ENCODE peak calls at places on chromosomes 13 and 19, in ten cellular contexts. I is left cardiac atrium; J is stimulated activated CD8-positive, alpha-beta memory T cell treated with anti-CD3 and anti-CD28 coated beads, Interleukin-7, amount 100 ng/mL, for 1 hour; C is tibial artery; T is COR-L47; D is frontal cortex; W is tibial nerve; A is fibroblast of the conjunctiva; B is heart right ventricle; O is NCI-H1694 treated with DMSO at 0.1 percent for 48 hours. S is an unnamed sample.

GRCh38 chr13:28145049-28145448 is 6.7 kb downstream of the PAN3 start:
- DNase-seq in I (no peak), J (no peak), C (no peak), T (no peak), D (no peak), W (no peak), A (no peak), B (no peak), O (no peak), S (no peak)

GRCh38 chr19:2154587-2155075 is 3.3 kb upstream of the AP3D1 start:
- DNase-seq in I (no peak), J (no peak), C (no peak), T (no peak), D (no peak), W (no peak), A (no peak), B (no peak), O (no peak), S (no peak)

GRCh38 chr19:29606420-29606747 is 301 bp downstream of the POP4 start:
- DNase-seq in I (no peak), J (no peak), C (no peak), T (no peak), D (no peak), W (no peak), A (no peak), B (no peak), O (no peak), S (no peak)

GRCh38 chr19:55461974-55462628 is 659 bp upstream of the ISOC2 start:
- DNase-seq in I (no peak), J (no peak), C (no peak), T (peak; percentile 29), D (no peak), W (no peak), A (no peak), B (no peak), O (no peak), S (no peak)

GRCh38 chr19:47713046-47714021 is at the start of gene EHD2:
- DNase-seq in I (peak; percentile 80), J (no peak), C (peak; percentile 61), T (no peak), D (peak; percentile 75), W (peak; percentile 54), A (peak; percentile 68), B (peak; percentile 86), O (peak; percentile 41), S (peak; percentile 95)

GRCh38 chr13:108760129-108760528 is 130.7 kb downstream of the MYO16 start:
- DNase-seq in I (no peak), J (no peak), C (no peak), T (no peak), D (no peak), W (no peak), A (no peak), B (no peak), O (no peak), S (no peak)

GRCh38 chr19:13859361-13859880 is 17.5 kb upstream of the NANOS3 start:
- DNase-seq in I (no peak), J (no peak), C (no peak), T (no peak), D (no peak), W (no peak), A (no peak), B (no peak), O (no peak), S (no peak)

GRCh38 chr19:46721269-46722003 is 4.5 kb upstream of the PRKD2 start:
- DNase-seq in I (no peak), J (no peak), C (no peak), T (no peak), D (no peak), W (no peak), A (no peak), B (no peak), O (no peak), S (no peak)

GRCh38 chr19:4371209-4371897 is 28.0 kb downstream of the MPND start:
- DNase-seq in I (no peak), J (no peak), C (no peak), T (no peak), D (no peak), W (no peak), A (peak; percentile 36), B (no peak), O (no peak), S (no peak)

GRCh38 chr19:55094456-55095259 is 19.0 kb downstream of the EPS8L1 start:
- DNase-seq in I (no peak), J (no peak), C (no peak), T (no peak), D (no peak), W (no peak), A (no peak), B (no peak), O (no peak), S (no peak)

GRCh38 chr13:46748300-46748699 is 48.7 kb downstream of the ESD start:
- DNase-seq in I (no peak), J (no peak), C (no peak), T (no peak), D (no peak), W (no peak), A (no peak), B (no peak), O (no peak), S (no peak)

GRCh38 chr19:4083677-4084546 is 17.2 kb upstream of the ZBTB7A start:
- DNase-seq in I (no peak), J (no peak), C (no peak), T (no peak), D (no peak), W (no peak), A (no peak), B (no peak), O (no peak), S (no peak)

GRCh38 chr13:76795701-76796695 is 90.2 kb downstream of the KCTD12 start:
- DNase-seq in I (no peak), J (no peak), C (no peak), T (no peak), D (no peak), W (no peak), A (no peak), B (no peak), O (no peak), S (no peak)

GRCh38 chr19:50835103-50835784 is 1.9 kb upstream of the KLK15 start:
- DNase-seq in I (no peak), J (no peak), C (no peak), T (no peak), D (no peak), W (no peak), A (no peak), B (no peak), O (no peak), S (no peak)

GRCh38 chr13:33606692-33607091 is 211.3 kb upstream of the RFC3 start:
- DNase-seq in I (no peak), J (no peak), C (no peak), T (peak; percentile 1), D (no peak), W (no peak), A (no peak), B (no peak), O (no peak), S (no peak)

GRCh38 chr19:7533925-7534480 is 1.5 kb upstream of the PNPLA6 start:
- DNase-seq in I (peak; percentile 89), J (peak; percentile 66), C (peak; percentile 87), T (peak; percentile 82), D (peak; percentile 91), W (peak; percentile 85), A (peak; percentile 81), B (peak; percentile 89), O (peak; percentile 45), S (peak; percentile 96)

GRCh38 chr19:23762548-23762883 is 3.8 kb upstream of the ZNF681 start:
- DNase-seq in I (no peak), J (no peak), C (peak; percentile 77), T (no peak), D (no peak), W (peak; percentile 38), A (no peak), B (no peak), O (no peak), S (no peak)

GRCh38 chr19:35879068-35879467 is 10.7 kb downstream of the APLP1 start:
- DNase-seq in I (no peak), J (no peak), C (no peak), T (no peak), D (no peak), W (no peak), A (no peak), B (no peak), O (no peak), S (no peak)

GRCh38 chr13:48902421-48902820 is 73.3 kb upstream of the FNDC3A start:
- DNase-seq in I (no peak), J (no peak), C (no peak), T (no peak), D (no peak), W (no peak), A (peak; percentile 69), B (no peak), O (no peak), S (no peak)

GRCh38 chr19:46963093-46963734 is 56.4 kb upstream of the NPAS1 start:
- DNase-seq in I (no peak), J (no peak), C (no peak), T (no peak), D (no peak), W (no peak), A (no peak), B (no peak), O (no peak), S (no peak)